ENCODE peak calls at places on chromosomes 11 and 22, in five cellular contexts. One of them, this sample, is unnamed.

GRCh38 chr11:78742430-78742829 is 167.8 kb upstream of the NARS2 start:
- DNase-seq in A549: no peak
- DNase-seq in CD4-positive, CD25-positive, alpha-beta regulatory T cell: no peak
- DNase-seq in left ventricle myocardium inferior: peak; percentile 69
- DNase-seq in gastrocnemius medialis: peak; percentile 32
- DNase-seq in this sample: peak; percentile 73

GRCh38 chr11:111548542-111548941 is 8.0 kb downstream of the LAYN start:
- DNase-seq in left ventricle myocardium inferior: no peak
- DNase-seq in gastrocnemius medialis: no peak
- DNase-seq in A549: no peak
- DNase-seq in CD4-positive, CD25-positive, alpha-beta regulatory T cell: no peak
- DNase-seq in this sample: no peak

GRCh38 chr11:133549796-133550195 is 17.5 kb upstream of the OPCML start:
- DNase-seq in gastrocnemius medialis: no peak
- DNase-seq in CD4-positive, CD25-positive, alpha-beta regulatory T cell: no peak
- DNase-seq in left ventricle myocardium inferior: no peak
- DNase-seq in A549: no peak
- DNase-seq in this sample: no peak

GRCh38 chr11:61587951-61588695 is 7.2 kb upstream of the SYT7 start:
- DNase-seq in gastrocnemius medialis: no peak
- DNase-seq in CD4-positive, CD25-positive, alpha-beta regulatory T cell: peak; percentile 45
- DNase-seq in A549: peak; percentile 30
- DNase-seq in left ventricle myocardium inferior: peak; percentile 72
- DNase-seq in this sample: peak; percentile 76

GRCh38 chr11:118634435-118635236 is 27.2 kb downstream of the PHLDB1 start:
- DNase-seq in CD4-positive, CD25-positive, alpha-beta regulatory T cell: peak; percentile 10
- DNase-seq in left ventricle myocardium inferior: peak; percentile 83
- DNase-seq in A549: no peak
- DNase-seq in gastrocnemius medialis: peak; percentile 59
- DNase-seq in this sample: peak; percentile 78

GRCh38 chr11:27215471-27216267 is 147.3 kb downstream of the CCDC34 start:
- DNase-seq in left ventricle myocardium inferior: peak; percentile 34
- DNase-seq in gastrocnemius medialis: peak; percentile 33
- DNase-seq in A549: no peak
- DNase-seq in CD4-positive, CD25-positive, alpha-beta regulatory T cell: no peak
- DNase-seq in this sample: peak; percentile 49

GRCh38 chr11:101974255-101974654 is 57.9 kb upstream of the ANGPTL5 start:
- DNase-seq in A549: peak; percentile 55
- DNase-seq in gastrocnemius medialis: no peak
- DNase-seq in CD4-positive, CD25-positive, alpha-beta regulatory T cell: no peak
- DNase-seq in left ventricle myocardium inferior: no peak
- DNase-seq in this sample: no peak

GRCh38 chr11:88175004-88175706 is at the start of gene RAB38:
- DNase-seq in A549: peak; percentile 4
- DNase-seq in CD4-positive, CD25-positive, alpha-beta regulatory T cell: no peak
- DNase-seq in gastrocnemius medialis: no peak
- DNase-seq in left ventricle myocardium inferior: peak; percentile 20
- DNase-seq in this sample: peak; percentile 20

GRCh38 chr11:2395856-2396255 is 4.7 kb upstream of the TSSC4 start:
- DNase-seq in left ventricle myocardium inferior: no peak
- DNase-seq in CD4-positive, CD25-positive, alpha-beta regulatory T cell: no peak
- DNase-seq in gastrocnemius medialis: no peak
- DNase-seq in A549: no peak
- DNase-seq in this sample: no peak

GRCh38 chr11:8090756-8091155 is 9.7 kb downstream of the TUB start:
- DNase-seq in left ventricle myocardium inferior: no peak
- DNase-seq in A549: peak; percentile 35
- DNase-seq in CD4-positive, CD25-positive, alpha-beta regulatory T cell: no peak
- DNase-seq in gastrocnemius medialis: no peak
- DNase-seq in this sample: no peak

GRCh38 chr11:126282361-126282741 is 542 bp upstream of the TIRAP start:
- DNase-seq in gastrocnemius medialis: peak; percentile 20
- DNase-seq in CD4-positive, CD25-positive, alpha-beta regulatory T cell: peak; percentile 46
- DNase-seq in left ventricle myocardium inferior: peak; percentile 62
- DNase-seq in A549: no peak
- DNase-seq in this sample: peak; percentile 48

GRCh38 chr11:109197656-109198055 is 224.3 kb upstream of the C11orf87 start:
- DNase-seq in A549: no peak
- DNase-seq in left ventricle myocardium inferior: no peak
- DNase-seq in CD4-positive, CD25-positive, alpha-beta regulatory T cell: no peak
- DNase-seq in gastrocnemius medialis: no peak
- DNase-seq in this sample: no peak

GRCh38 chr11:59555601-59556114 is 44.3 kb downstream of the OR4D9 start:
- DNase-seq in CD4-positive, CD25-positive, alpha-beta regulatory T cell: no peak
- DNase-seq in gastrocnemius medialis: no peak
- DNase-seq in left ventricle myocardium inferior: no peak
- DNase-seq in A549: no peak
- DNase-seq in this sample: no peak

GRCh38 chr11:103322861-103323260 is 213.6 kb downstream of the DYNC2H1 start:
- DNase-seq in A549: no peak
- DNase-seq in left ventricle myocardium inferior: no peak
- DNase-seq in gastrocnemius medialis: no peak
- DNase-seq in CD4-positive, CD25-positive, alpha-beta regulatory T cell: no peak
- DNase-seq in this sample: no peak

GRCh38 chr22:30305519-30305905 is 16.2 kb upstream of the CASTOR1 start:
- DNase-seq in CD4-positive, CD25-positive, alpha-beta regulatory T cell: peak; percentile 65
- DNase-seq in left ventricle myocardium inferior: peak; percentile 78
- DNase-seq in gastrocnemius medialis: peak; percentile 39
- DNase-seq in A549: no peak
- DNase-seq in this sample: peak; percentile 78

GRCh38 chr11:2210366-2211112 is 38.9 kb upstream of the TH start:
- DNase-seq in CD4-positive, CD25-positive, alpha-beta regulatory T cell: no peak
- DNase-seq in left ventricle myocardium inferior: no peak
- DNase-seq in gastrocnemius medialis: no peak
- DNase-seq in A549: no peak
- DNase-seq in this sample: peak; percentile 6

GRCh38 chr11:34620820-34621792 is at the start of gene EHF:
- DNase-seq in A549: no peak
- DNase-seq in CD4-positive, CD25-positive, alpha-beta regulatory T cell: no peak
- DNase-seq in gastrocnemius medialis: no peak
- DNase-seq in left ventricle myocardium inferior: no peak
- DNase-seq in this sample: no peak

GRCh38 chr11:70548976-70549375 is 150.6 kb downstream of the CTTN start:
- DNase-seq in left ventricle myocardium inferior: no peak
- DNase-seq in gastrocnemius medialis: no peak
- DNase-seq in A549: no peak
- DNase-seq in CD4-positive, CD25-positive, alpha-beta regulatory T cell: no peak
- DNase-seq in this sample: no peak

GRCh38 chr11:134572741-134573675 is 161.0 kb upstream of the B3GAT1 start:
- DNase-seq in CD4-positive, CD25-positive, alpha-beta regulatory T cell: no peak
- DNase-seq in A549: no peak
- DNase-seq in gastrocnemius medialis: no peak
- DNase-seq in left ventricle myocardium inferior: no peak
- DNase-seq in this sample: no peak

GRCh38 chr11:78749243-78749730 is 174.6 kb upstream of the NARS2 start:
- DNase-seq in gastrocnemius medialis: no peak
- DNase-seq in left ventricle myocardium inferior: no peak
- DNase-seq in A549: no peak
- DNase-seq in CD4-positive, CD25-positive, alpha-beta regulatory T cell: no peak
- DNase-seq in this sample: no peak

GRCh38 chr11:34214961-34215805 is 109.8 kb downstream of the NAT10 start:
- DNase-seq in CD4-positive, CD25-positive, alpha-beta regulatory T cell: no peak
- DNase-seq in gastrocnemius medialis: no peak
- DNase-seq in left ventricle myocardium inferior: no peak
- DNase-seq in A549: peak; percentile 64
- DNase-seq in this sample: no peak

GRCh38 chr11:64128255-64129006 is 37.5 kb downstream of the MACROD1 start:
- DNase-seq in gastrocnemius medialis: no peak
- DNase-seq in CD4-positive, CD25-positive, alpha-beta regulatory T cell: no peak
- DNase-seq in A549: no peak
- DNase-seq in left ventricle myocardium inferior: no peak
- DNase-seq in this sample: no peak

GRCh38 chr11:31636983-31637382 is 127.4 kb downstream of the ELP4 start:
- DNase-seq in left ventricle myocardium inferior: no peak
- DNase-seq in gastrocnemius medialis: no peak
- DNase-seq in A549: no peak
- DNase-seq in CD4-positive, CD25-positive, alpha-beta regulatory T cell: no peak
- DNase-seq in this sample: no peak

GRCh38 chr11:124736738-124737137 is 3.0 kb upstream of the NRGN start:
- DNase-seq in CD4-positive, CD25-positive, alpha-beta regulatory T cell: no peak
- DNase-seq in gastrocnemius medialis: no peak
- DNase-seq in A549: no peak
- DNase-seq in left ventricle myocardium inferior: no peak
- DNase-seq in this sample: no peak

GRCh38 chr22:44454113-44454769 is 43.8 kb downstream of the RTL6 start:
- DNase-seq in CD4-positive, CD25-positive, alpha-beta regulatory T cell: no peak
- DNase-seq in gastrocnemius medialis: no peak
- DNase-seq in A549: no peak
- DNase-seq in left ventricle myocardium inferior: no peak
- DNase-seq in this sample: no peak

GRCh38 chr11:61172353-61172752 is 11.1 kb upstream of the VPS37C start:
- DNase-seq in gastrocnemius medialis: no peak
- DNase-seq in left ventricle myocardium inferior: no peak
- DNase-seq in A549: no peak
- DNase-seq in CD4-positive, CD25-positive, alpha-beta regulatory T cell: no peak
- DNase-seq in this sample: no peak

GRCh38 chr11:65562020-65562419 is 3.9 kb upstream of the LTBP3 start:
- DNase-seq in gastrocnemius medialis: no peak
- DNase-seq in left ventricle myocardium inferior: no peak
- DNase-seq in CD4-positive, CD25-positive, alpha-beta regulatory T cell: no peak
- DNase-seq in A549: no peak
- DNase-seq in this sample: no peak
- H3K4me1 ChIP-seq in gastrocnemius medialis: peaks cover 44% of the 10 kb centered on the region
- H3K4me1 ChIP-seq in left ventricle myocardium inferior: peaks cover 38% of the 10 kb centered on the region
- H3K4me1 ChIP-seq in CD4-positive, CD25-positive, alpha-beta regulatory T cell: peaks cover 44% of the 10 kb centered on the region
- H3K4me1 ChIP-seq in A549: peaks cover 43% of the 10 kb centered on the region
- H3K4me1 ChIP-seq in this sample: peaks cover 27% of the 10 kb centered on the region

DNA sequence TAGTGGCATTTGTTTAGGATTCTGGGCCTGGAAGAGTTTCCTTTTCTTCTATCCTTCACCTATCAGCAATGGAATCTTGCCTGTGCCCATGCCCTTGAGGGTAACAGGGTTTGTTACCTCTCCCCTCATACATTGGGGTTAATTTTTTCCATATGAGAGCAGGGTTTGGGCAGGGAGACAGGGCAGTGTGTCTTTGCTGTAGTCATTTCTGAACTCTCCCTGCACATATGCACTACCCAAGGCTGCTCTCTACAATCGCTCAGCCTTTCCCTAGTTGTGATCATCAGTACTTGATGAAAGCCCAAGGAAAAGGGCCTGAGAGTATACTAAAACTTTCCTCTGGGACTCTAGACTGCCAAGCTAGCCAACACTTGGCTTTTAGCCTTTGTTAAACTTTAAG is 95.7 kb downstream of the LRRC32 start:
- DNase-seq in A549: no peak
- DNase-seq in left ventricle myocardium inferior: no peak
- DNase-seq in gastrocnemius medialis: no peak
- DNase-seq in CD4-positive, CD25-positive, alpha-beta regulatory T cell: no peak
- DNase-seq in this sample: no peak
- H3K27ac ChIP-seq in A549: no peak overlapping the region
- H3K27ac ChIP-seq in left ventricle myocardium inferior: no peak overlapping the region
- H3K27ac ChIP-seq in gastrocnemius medialis: no peak overlapping the region
- H3K27ac ChIP-seq in CD4-positive, CD25-positive, alpha-beta regulatory T cell: no peak overlapping the region
- H3K27ac ChIP-seq in this sample: no peak overlapping the region

GRCh38 chr22:38789606-38790005 is 4.3 kb downstream of the DNAL4 start:
- DNase-seq in left ventricle myocardium inferior: no peak
- DNase-seq in CD4-positive, CD25-positive, alpha-beta regulatory T cell: no peak
- DNase-seq in A549: no peak
- DNase-seq in gastrocnemius medialis: no peak
- DNase-seq in this sample: no peak

GRCh38 chr22:38796262-38796957 is 2.5 kb upstream of the DNAL4 start:
- DNase-seq in left ventricle myocardium inferior: no peak
- DNase-seq in A549: no peak
- DNase-seq in gastrocnemius medialis: no peak
- DNase-seq in CD4-positive, CD25-positive, alpha-beta regulatory T cell: no peak
- DNase-seq in this sample: no peak

GRCh38 chr22:38795569-38795968 is 1.6 kb upstream of the DNAL4 start:
- DNase-seq in gastrocnemius medialis: no peak
- DNase-seq in A549: no peak
- DNase-seq in left ventricle myocardium inferior: no peak
- DNase-seq in CD4-positive, CD25-positive, alpha-beta regulatory T cell: no peak
- DNase-seq in this sample: no peak

GRCh38 chr22:38793721-38794466 is at the start of gene DNAL4:
- DNase-seq in CD4-positive, CD25-positive, alpha-beta regulatory T cell: peak; percentile 94
- DNase-seq in A549: peak; percentile 96
- DNase-seq in left ventricle myocardium inferior: peak; percentile 95
- DNase-seq in gastrocnemius medialis: peak; percentile 95
- DNase-seq in this sample: peak; percentile 89

DNA sequence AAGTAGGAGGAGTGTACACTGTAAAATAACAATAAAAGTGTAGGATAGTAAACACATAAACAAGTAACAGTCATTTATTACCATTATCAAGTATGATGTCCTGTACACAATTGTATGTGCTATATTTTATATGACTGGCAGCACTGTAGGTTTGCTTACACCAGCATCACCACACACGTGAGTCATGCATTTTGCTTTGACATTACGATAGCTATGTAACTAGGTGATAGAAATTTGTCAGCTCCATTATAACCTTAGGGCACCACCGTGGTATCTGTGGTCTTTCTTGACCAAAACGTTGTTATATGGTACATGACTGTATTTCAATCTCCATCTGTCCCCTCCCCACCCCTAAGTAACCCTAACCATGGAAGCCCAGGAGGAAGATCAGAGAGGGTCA is 1.1 kb downstream of the DNAL4 start:
- DNase-seq in gastrocnemius medialis: no peak
- DNase-seq in CD4-positive, CD25-positive, alpha-beta regulatory T cell: no peak
- DNase-seq in A549: no peak
- DNase-seq in left ventricle myocardium inferior: no peak
- DNase-seq in this sample: no peak
- H3K4me3 ChIP-seq in gastrocnemius medialis: no peak overlapping the region
- H3K4me3 ChIP-seq in CD4-positive, CD25-positive, alpha-beta regulatory T cell: no peak overlapping the region
- H3K4me3 ChIP-seq in A549: peak overlapping the region; percentile 68
- H3K4me3 ChIP-seq in left ventricle myocardium inferior: peak overlapping the region; percentile 90
- H3K4me3 ChIP-seq in this sample: peak overlapping the region; percentile 83

DNA sequence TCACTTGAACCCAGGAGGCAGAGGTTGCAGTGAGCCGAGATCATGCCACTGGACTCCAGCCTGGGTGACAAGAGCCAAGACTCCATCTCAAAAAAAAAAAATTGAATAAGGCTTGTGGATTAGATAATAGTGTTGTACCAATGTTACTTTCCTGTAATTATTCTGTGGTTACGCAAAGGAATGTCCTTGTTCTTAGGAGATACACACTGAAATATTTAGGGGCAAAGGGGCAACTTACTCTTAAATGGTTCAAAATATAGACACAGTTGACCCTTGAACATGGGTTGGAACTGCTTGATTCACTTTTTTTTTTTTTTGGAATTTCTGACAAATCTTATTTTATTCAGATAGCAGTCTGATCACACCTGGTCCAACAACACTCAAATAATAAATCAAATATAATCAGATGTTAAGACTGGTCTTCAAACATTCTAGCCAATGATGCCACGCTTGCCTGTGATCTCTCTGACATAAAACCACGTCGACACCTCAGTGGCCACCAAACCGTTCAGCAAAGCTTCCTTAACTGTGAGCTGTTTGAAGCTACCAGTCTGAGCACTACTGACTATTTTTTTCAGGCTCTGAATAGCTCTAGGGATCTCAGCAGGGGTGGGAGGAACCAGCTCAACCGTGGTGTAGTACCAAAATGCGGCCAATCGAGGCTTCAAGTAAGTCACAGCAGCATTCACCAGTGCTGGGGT is 710 bp downstream of the ATP5MGL start:
- DNase-seq in gastrocnemius medialis: no peak
- DNase-seq in CD4-positive, CD25-positive, alpha-beta regulatory T cell: no peak
- DNase-seq in A549: no peak
- DNase-seq in left ventricle myocardium inferior: no peak
- DNase-seq in this sample: no peak
- H3K4me1 ChIP-seq in gastrocnemius medialis: peaks cover 49% of the 10 kb centered on the region
- H3K4me1 ChIP-seq in CD4-positive, CD25-positive, alpha-beta regulatory T cell: no peaks in the 10 kb centered on the region
- H3K4me1 ChIP-seq in A549: peaks cover 19% of the 10 kb centered on the region
- H3K4me1 ChIP-seq in left ventricle myocardium inferior: peaks cover 80% of the 10 kb centered on the region
- H3K4me1 ChIP-seq in this sample: peaks cover 57% of the 10 kb centered on the region